ENCODE peak calls at places on chromosomes 13 and 19, in ten cellular contexts. P, S, F, B, G, U, Q, W, H and Z are unnamed samples.

GRCh38 chr13:72634859-72635258 is 92.6 kb downstream of the MZT1 start:
- DNase-seq in W (no peak), H (no peak), U (no peak), S (no peak), B (no peak), Q (no peak), G (no peak), F (no peak), P (no peak), Z (no peak)

GRCh38 chr13:113491418-113491883 is 940 bp upstream of the DCUN1D2 start:
- DNase-seq in W (no peak), P (no peak), U (no peak), G (no peak), H (peak; percentile 18), F (no peak), B (no peak), Q (no peak), S (no peak), Z (no peak)

GRCh38 chr19:3024870-3025515 is 4.1 kb downstream of the TLE2 start:
- DNase-seq in H (no peak), W (no peak), G (no peak), Q (no peak), U (no peak), P (no peak), F (no peak), B (no peak), S (no peak), Z (peak; percentile 74)

GRCh38 chr13:60572003-60572792 is 175.2 kb downstream of the TDRD3 start:
- DNase-seq in S (no peak), Q (peak; percentile 58), U (no peak), F (no peak), W (no peak), H (peak; percentile 35), P (no peak), B (no peak), G (no peak), Z (peak; percentile 21)

GRCh38 chr19:5613466-5613865 is 9.1 kb downstream of the SAFB2 start:
- DNase-seq in F (no peak), H (no peak), S (no peak), Q (no peak), B (no peak), U (no peak), G (no peak), W (no peak), P (no peak), Z (no peak)

GRCh38 chr19:30878456-30878855 is 470.8 kb downstream of the TSHZ3 start:
- DNase-seq in W (no peak), H (no peak), B (no peak), G (no peak), U (no peak), S (no peak), Q (no peak), P (no peak), F (no peak), Z (no peak)

GRCh38 chr13:49499889-49500660 is 4.3 kb downstream of the PHF11 start:
- DNase-seq in G (no peak), F (no peak), U (no peak), P (no peak), H (no peak), B (no peak), S (no peak), Q (peak; percentile 58), W (no peak), Z (no peak)

GRCh38 chr19:45250216-45250831 is 747 bp upstream of the MARK4 start:
- DNase-seq in W (no peak), Q (no peak), G (no peak), U (no peak), S (no peak), P (no peak), B (no peak), F (no peak), H (no peak), Z (peak; percentile 50)

GRCh38 chr13:110985570-110985969 is 70.7 kb upstream of the ANKRD10 start:
- DNase-seq in S (no peak), W (no peak), H (no peak), P (no peak), Q (no peak), U (no peak), G (no peak), F (no peak), B (no peak), Z (no peak)

GRCh38 chr13:30256713-30257432 is 50.5 kb downstream of the KATNAL1 start:
- DNase-seq in P (no peak), S (no peak), B (no peak), F (no peak), U (no peak), G (no peak), H (no peak), Q (peak; percentile 25), W (no peak), Z (no peak)

GRCh38 chr19:5286465-5287029 is 54.1 kb downstream of the PTPRS start:
- DNase-seq in Q (no peak), W (no peak), S (no peak), U (no peak), G (no peak), F (no peak), P (no peak), B (no peak), H (no peak), Z (no peak)

GRCh38 chr19:39277598-39277997 is 9.4 kb downstream of the IFNL2 start:
- DNase-seq in S (no peak), P (no peak), W (no peak), F (peak; percentile 57), H (no peak), G (no peak), U (no peak), B (no peak), Q (peak; percentile 18), Z (peak; percentile 20)

GRCh38 chr13:50189450-50189849 is 174.2 kb downstream of the KCNRG start:
- DNase-seq in U (no peak), H (no peak), G (no peak), F (no peak), W (no peak), B (no peak), S (no peak), Q (no peak), P (no peak), Z (no peak)

GRCh38 chr19:1213391-1214286 is 8.1 kb downstream of the STK11 start:
- DNase-seq in F (no peak), H (no peak), W (no peak), P (no peak), S (no peak), U (no peak), G (no peak), B (peak; percentile 65), Q (peak; percentile 73), Z (peak; percentile 62)

GRCh38 chr13:37481005-37481857 is 117.3 kb downstream of the POSTN start:
- DNase-seq in B (no peak), G (no peak), F (no peak), W (peak; percentile 34), S (no peak), H (peak; percentile 60), P (no peak), U (no peak), Q (peak; percentile 46), Z (no peak)

GRCh38 chr19:15265849-15266248 is 33.6 kb upstream of the EPHX3 start:
- DNase-seq in W (peak; percentile 72), P (no peak), Q (peak; percentile 98), U (no peak), G (no peak), F (no peak), B (peak; percentile 92), S (peak; percentile 65), H (no peak), Z (no peak)

GRCh38 chr13:31987071-31987470 is 44.5 kb upstream of the FRY start:
- DNase-seq in B (no peak), G (no peak), H (no peak), P (no peak), U (no peak), Q (no peak), W (no peak), F (no peak), S (no peak), Z (no peak)

GRCh38 chr13:66074018-66074615 is 1156.0 kb downstream of the PCDH9 start:
- DNase-seq in Q (no peak), F (no peak), P (no peak), U (no peak), S (no peak), B (no peak), H (no peak), G (no peak), W (no peak), Z (peak; percentile 9)

GRCh38 chr19:45657520-45658163 is 10.4 kb upstream of the GIPR start:
- DNase-seq in S (no peak), W (no peak), P (no peak), Q (no peak), G (no peak), B (no peak), H (no peak), F (no peak), U (no peak), Z (peak; percentile 40)

GRCh38 chr19:4694211-4694987 is 24.3 kb upstream of the MYDGF start:
- DNase-seq in W (no peak), B (peak; percentile 74), P (no peak), Q (peak; percentile 91), H (peak; percentile 99), F (peak; percentile 43), G (no peak), S (no peak), U (no peak), Z (no peak)

GRCh38 chr13:46698015-46698414 is 98.9 kb downstream of the ESD start:
- DNase-seq in G (no peak), H (no peak), U (no peak), Q (no peak), B (no peak), P (no peak), F (no peak), W (no peak), S (no peak), Z (no peak)

GRCh38 chr19:29766100-29766499 is 45.7 kb upstream of the CCNE1 start:
- DNase-seq in S (no peak), H (no peak), B (no peak), F (no peak), G (no peak), W (no peak), Q (no peak), P (no peak), U (no peak), Z (no peak)

GRCh38 chr19:54329476-54330165 is 9.3 kb downstream of the LILRA4 start:
- DNase-seq in U (no peak), H (no peak), G (no peak), B (no peak), Q (no peak), F (no peak), P (no peak), W (no peak), S (no peak), Z (no peak)

GRCh38 chr19:38849746-38850230 is at the start of gene HNRNPL:
- DNase-seq in F (no peak), S (peak; percentile 94), Q (no peak), W (no peak), U (peak; percentile 98), H (no peak), B (peak; percentile 100), P (no peak), G (peak; percentile 98), Z (no peak)

GRCh38 chr13:60756306-60756705 is 359.3 kb downstream of the TDRD3 start:
- DNase-seq in Q (peak; percentile 31), W (no peak), P (no peak), G (no peak), H (no peak), S (no peak), F (no peak), B (no peak), U (no peak), Z (peak; percentile 12)

GRCh38 chr19:29404951-29405727 is 120.7 kb upstream of the VSTM2B start:
- DNase-seq in S (no peak), B (no peak), U (no peak), H (no peak), G (no peak), P (no peak), Q (no peak), W (peak; percentile 90), F (no peak), Z (peak; percentile 97)

GRCh38 chr19:47595937-47596336 is 13.0 kb upstream of the BICRA start:
- DNase-seq in F (no peak), B (no peak), Q (no peak), S (no peak), U (no peak), G (no peak), P (no peak), H (no peak), W (no peak), Z (no peak)

GRCh38 chr19:2434721-2435265 is 7.4 kb upstream of the TIMM13 start:
- DNase-seq in U (no peak), S (no peak), B (no peak), P (no peak), Q (no peak), W (no peak), H (no peak), F (no peak), G (no peak), Z (no peak)